ENCODE peak calls at places on chromosome 2, in ten cellular contexts. Z is endothelial cell, D is WTC11, Y is HFFc6, B is sigmoid colon, K is GM12878, Q is omental fat pad, R is choroid plexus epithelial cell, C is mucosa of descending colon, P is psoas muscle. N is an unnamed sample.

GRCh38 chr2:99680946-99681345 is 191.1 kb upstream of the REV1 start:
- DNase-seq in D (no peak), Y (peak; percentile 7), R (peak; percentile 65), K (no peak), C (no peak), P (no peak), B (no peak), Z (no peak), Q (no peak), N (no peak)

GRCh38 chr2:232350804-232351685 is 27.5 kb upstream of the ALPP start:
- DNase-seq in B (peak; percentile 50), C (peak; percentile 43), P (peak; percentile 38), Q (no peak), K (no peak), D (peak; percentile 34), R (no peak), Y (no peak), Z (no peak), N (no peak)

GRCh38 chr2:217110550-217110949 is 250.7 kb upstream of the TNP1 start:
- DNase-seq in P (no peak), K (no peak), Y (no peak), B (no peak), Z (no peak), Q (no peak), C (no peak), D (no peak), R (no peak), N (no peak)

GRCh38 chr2:6968319-6969100 is 51.3 kb downstream of the RNF144A start:
- DNase-seq in R (peak; percentile 82), Q (no peak), B (no peak), K (no peak), C (no peak), D (no peak), Z (no peak), Y (no peak), P (peak; percentile 74), N (no peak)

GRCh38 chr2:180222642-180223041 is 215.5 kb upstream of the CWC22 start:
- DNase-seq in C (no peak), R (peak; percentile 95), K (no peak), D (no peak), B (no peak), P (no peak), Z (no peak), Q (no peak), Y (peak; percentile 24), N (peak; percentile 72)

GRCh38 chr2:205687018-205687956 is 5.0 kb downstream of the NRP2 start:
- DNase-seq in B (peak; percentile 90), Y (no peak), R (no peak), C (no peak), D (no peak), Z (no peak), K (no peak), Q (no peak), P (no peak), N (no peak)

GRCh38 chr2:197090713-197091367 is 164.3 kb upstream of the PGAP1 start:
- DNase-seq in B (no peak), D (peak; percentile 22), P (no peak), R (no peak), Z (no peak), Y (no peak), Q (no peak), K (no peak), C (peak; percentile 10), N (no peak)

GRCh38 chr2:18749912-18750526 is 160.7 kb upstream of the NT5C1B start:
- DNase-seq in Y (peak; percentile 54), C (no peak), Z (peak; percentile 61), Q (peak; percentile 56), D (peak; percentile 45), P (no peak), R (peak; percentile 82), B (peak; percentile 77), K (no peak), N (no peak)

DNA sequence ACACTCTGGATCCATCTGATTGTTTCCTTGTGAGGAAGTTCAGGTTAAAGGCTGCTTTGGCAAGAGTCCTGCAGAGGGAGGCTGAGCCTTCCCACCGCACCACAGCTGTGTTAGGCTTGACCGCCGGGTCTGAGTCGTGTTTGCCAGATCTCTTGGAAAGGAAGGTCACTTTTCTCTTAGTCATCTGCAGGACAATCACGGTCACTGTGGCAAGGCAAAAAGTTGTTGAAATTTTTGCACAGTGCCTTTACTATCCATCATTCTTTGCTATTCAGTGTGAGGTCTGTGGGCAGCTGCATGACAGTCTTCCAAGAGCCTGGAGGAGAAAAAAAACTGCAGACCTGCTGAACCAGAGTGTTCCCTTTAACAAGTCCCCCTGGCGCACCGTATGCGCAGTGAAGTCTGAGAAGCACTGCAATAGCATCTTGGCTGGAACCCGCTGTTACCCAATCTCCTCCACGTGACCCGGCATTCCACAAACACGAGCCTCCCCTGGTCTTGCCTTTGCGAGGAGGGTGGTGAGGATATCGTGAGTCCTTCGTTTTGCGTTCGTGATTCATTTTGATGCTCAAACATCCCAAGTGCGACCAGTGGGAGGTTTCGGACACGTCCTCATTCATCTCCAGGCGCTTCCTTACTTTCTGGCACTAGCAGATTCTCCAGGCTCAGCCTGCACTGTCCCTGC is 23.0 kb downstream of the BIN1 start:
- DNase-seq in K (no peak), C (no peak), P (peak; percentile 96), R (peak; percentile 95), D (no peak), B (peak; percentile 96), Q (peak; percentile 86), Z (no peak), Y (peak; percentile 74), N (peak; percentile 87)
- TF ChIP-seq CTCF in K (no peak), C (no peak), P (no peak), R (peak; percentile 42), D (no peak), B (no peak), Q (no peak), Z (no peak), Y (no peak), N (peak; percentile 18)

DNA sequence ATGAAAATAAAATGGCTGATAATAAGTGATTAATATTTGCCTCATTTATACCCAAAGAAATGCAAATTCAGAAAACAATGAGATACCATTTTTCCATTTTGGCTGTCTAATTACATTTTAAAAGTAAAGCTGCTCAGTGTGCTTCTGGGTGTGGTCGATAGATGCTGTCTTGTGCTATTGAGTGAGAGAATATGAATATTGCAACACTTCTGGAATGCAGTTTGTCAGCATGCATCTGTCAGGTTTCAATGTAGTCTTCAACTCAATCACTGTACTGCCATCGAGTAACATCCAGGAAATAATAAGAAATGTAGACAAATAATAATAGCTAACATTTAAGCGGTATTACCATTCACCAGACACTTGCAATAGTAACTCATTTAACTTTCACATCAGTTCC is 3.9 kb downstream of the IL18R1 start:
- DNase-seq in D (no peak), K (no peak), Y (no peak), P (no peak), Q (no peak), Z (no peak), B (no peak), R (peak; percentile 42), C (no peak), N (no peak)
- TF ChIP-seq CTCF in D (no peak), K (no peak), Y (no peak), P (no peak), Q (no peak), Z (no peak), B (no peak), R (no peak), C (no peak), N (no peak)

GRCh38 chr2:238434846-238435751 is 8.4 kb downstream of the ASB1 start:
- DNase-seq in D (no peak), C (no peak), B (no peak), P (no peak), Z (no peak), Y (no peak), R (peak; percentile 28), Q (no peak), K (no peak), N (no peak)

GRCh38 chr2:238431431-238431830 is 4.7 kb downstream of the ASB1 start:
- DNase-seq in Z (no peak), B (no peak), R (no peak), C (no peak), K (no peak), Y (no peak), Q (no peak), P (no peak), D (no peak), N (no peak)

GRCh38 chr2:238435752-238436096 is 9.0 kb downstream of the ASB1 start:
- DNase-seq in P (no peak), Z (no peak), B (no peak), R (no peak), K (no peak), Y (no peak), Q (no peak), C (no peak), D (no peak), N (no peak)

GRCh38 chr2:238433941-238434845 is 7.5 kb downstream of the ASB1 start:
- DNase-seq in C (no peak), P (no peak), B (no peak), Y (peak; percentile 94), Q (no peak), Z (no peak), R (peak; percentile 85), K (no peak), D (no peak), N (peak; percentile 70)

DNA sequence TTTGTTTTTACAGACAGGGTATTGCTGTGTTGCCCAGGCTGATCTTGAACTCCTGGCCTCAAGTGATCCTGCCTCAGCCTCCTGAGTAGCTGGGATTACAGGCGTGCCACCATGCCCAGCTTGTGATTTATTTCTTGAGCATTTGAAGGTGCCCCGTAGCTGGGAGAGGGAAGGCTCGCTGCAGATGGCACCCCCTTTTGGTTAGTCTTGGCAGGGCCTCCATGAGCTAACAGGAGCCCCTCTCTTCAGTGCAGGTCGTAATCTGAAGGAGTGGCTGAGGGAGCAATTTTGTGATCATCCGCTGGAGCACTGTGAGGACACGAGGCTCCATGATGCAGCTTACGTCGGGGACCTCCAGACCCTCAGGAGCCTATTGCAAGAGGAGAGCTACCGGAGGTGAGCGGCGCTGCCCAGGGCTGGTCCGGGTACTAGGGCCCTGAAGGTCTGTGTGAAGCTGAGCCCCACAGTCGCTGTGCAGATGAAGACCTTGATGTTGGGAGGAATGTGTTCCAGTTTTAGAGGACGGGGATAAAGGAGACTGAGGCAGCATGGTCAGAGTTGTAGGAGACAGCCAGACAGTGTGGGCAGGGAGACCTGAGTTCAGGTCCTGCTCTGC is 6.7 kb downstream of the ASB1 start:
- DNase-seq in P (no peak), C (no peak), B (no peak), Z (no peak), Q (no peak), R (no peak), K (no peak), D (no peak), Y (no peak), N (no peak)
- TF ChIP-seq CTCF in P (no peak), C (no peak), B (no peak), Z (no peak), Q (no peak), R (peak; percentile 21), K (no peak), D (no peak), Y (no peak), N (no peak)

GRCh38 chr2:33230133-33230618 is 246.3 kb upstream of the RASGRP3 start:
- DNase-seq in K (no peak), Z (no peak), C (no peak), P (no peak), B (no peak), D (no peak), R (no peak), Y (no peak), Q (no peak), N (no peak)

GRCh38 chr2:33229646-33230045 is 246.8 kb upstream of the RASGRP3 start:
- DNase-seq in K (no peak), R (no peak), B (no peak), Q (no peak), C (no peak), Y (no peak), P (no peak), D (no peak), Z (no peak), N (no peak)

GRCh38 chr2:33225350-33225749 is 251.1 kb upstream of the RASGRP3 start:
- DNase-seq in P (no peak), R (no peak), K (no peak), Q (no peak), C (no peak), B (no peak), Y (no peak), D (no peak), Z (no peak), N (no peak)

GRCh38 chr2:33226546-33226945 is 249.9 kb upstream of the RASGRP3 start:
- DNase-seq in D (no peak), C (no peak), K (no peak), B (no peak), P (no peak), R (no peak), Y (no peak), Q (no peak), Z (no peak), N (no peak)

DNA sequence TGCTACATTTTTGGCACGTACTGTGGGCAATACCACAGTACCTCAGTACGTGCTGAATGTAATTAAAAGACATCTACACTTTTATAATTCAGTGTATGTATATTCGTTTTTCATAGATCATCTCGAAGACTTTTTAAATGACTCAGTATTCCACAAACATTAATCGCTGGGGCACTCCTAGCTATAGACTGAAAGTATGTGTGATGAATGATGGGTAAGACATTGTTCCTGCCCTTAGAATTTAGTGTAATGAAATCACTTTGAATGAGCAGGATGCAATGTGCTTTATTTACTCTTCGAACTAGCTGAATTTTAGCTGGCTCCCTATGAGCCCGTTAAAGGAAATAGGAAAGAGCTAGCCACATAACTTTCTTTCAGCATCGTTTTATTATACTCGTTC is 245.6 kb upstream of the RASGRP3 start:
- DNase-seq in Y (no peak), Q (no peak), B (no peak), K (no peak), C (no peak), Z (no peak), R (no peak), D (no peak), P (no peak), N (no peak)
- TF ChIP-seq CTCF in Y (no peak), Q (no peak), B (no peak), K (no peak), C (no peak), Z (no peak), R (no peak), D (no peak), P (no peak), N (no peak)